ENCODE peak calls at places on chromosomes 3 and 15, in four cellular contexts. I is H1, J is IMR-90, Q is A549. P is an unnamed sample.

GRCh38 chr3:144529562-144529961 is 557.9 kb downstream of the DIPK2A start:
- DNase-seq in J (no peak), Q (no peak), I (no peak), P (no peak)

GRCh38 chr3:11288021-11288491 is 15.9 kb downstream of the ATG7 start:
- DNase-seq in J (peak), I (no peak), Q (no peak), P (no peak)

GRCh38 chr15:50828610-50829206 is 63.2 kb upstream of the SPPL2A start:
- DNase-seq in Q (peak), I (no peak), J (peak), P (no peak)

GRCh38 chr15:87033056-87033455 is 953.4 kb downstream of the AGBL1 start:
- DNase-seq in J (no peak), I (no peak), Q (no peak), P (no peak)

GRCh38 chr3:128482175-128482856 is 10.7 kb downstream of the GATA2 start:
- DNase-seq in I (no peak), J (peak), Q (no peak), P (peak)

GRCh38 chr15:80749589-80749988 is 29.6 kb upstream of the CEMIP start:
- DNase-seq in J (peak), I (no peak), Q (peak), P (no peak)

GRCh38 chr3:78154521-78155186 is 1114.8 kb downstream of the ROBO2 start:
- DNase-seq in I (no peak), Q (no peak), J (no peak), P (no peak)

GRCh38 chr15:45728641-45729040 is 93.8 kb downstream of the SQOR start:
- DNase-seq in Q (no peak), I (no peak), J (no peak), P (no peak)

GRCh38 chr15:93110502-93111040 is 21.6 kb upstream of the RGMA start:
- DNase-seq in J (no peak), I (no peak), Q (no peak), P (no peak)

GRCh38 chr15:98850991-98851776 is 156.4 kb downstream of the PGPEP1L start:
- DNase-seq in J (peak), I (peak), Q (peak), P (peak)

GRCh38 chr3:6088433-6088832 is 772.5 kb upstream of the GRM7 start:
- DNase-seq in J (no peak), Q (no peak), I (no peak), P (no peak)

GRCh38 chr3:18389108-18389733 is 35.9 kb downstream of the SATB1 start:
- DNase-seq in Q (no peak), I (no peak), J (peak), P (peak)

GRCh38 chr3:16837602-16838001 is 47.2 kb upstream of the PLCL2 start:
- DNase-seq in J (no peak), I (no peak), Q (no peak), P (no peak)

GRCh38 chr15:76366714-76367113 is 30.1 kb downstream of the ISL2 start:
- DNase-seq in J (no peak), I (no peak), Q (no peak), P (no peak)

GRCh38 chr15:31296304-31297220 is 30.1 kb upstream of the KLF13 start:
- DNase-seq in Q (peak), I (no peak), J (no peak), P (peak)

GRCh38 chr15:31306036-31306425 is 20.6 kb upstream of the KLF13 start:
- DNase-seq in Q (no peak), I (no peak), J (no peak), P (peak)

GRCh38 chr3:189985938-189986337 is 134.8 kb downstream of the P3H2 start:
- DNase-seq in I (no peak), Q (no peak), J (peak), P (no peak)

GRCh38 chr3:196991581-196992460 is 23.2 kb upstream of the PIGZ start:
- DNase-seq in J (no peak), Q (no peak), I (no peak), P (no peak)
- TF ChIP-seq RAD21 in J (no peak), Q (no peak), I (no peak), P (no peak)

DNA sequence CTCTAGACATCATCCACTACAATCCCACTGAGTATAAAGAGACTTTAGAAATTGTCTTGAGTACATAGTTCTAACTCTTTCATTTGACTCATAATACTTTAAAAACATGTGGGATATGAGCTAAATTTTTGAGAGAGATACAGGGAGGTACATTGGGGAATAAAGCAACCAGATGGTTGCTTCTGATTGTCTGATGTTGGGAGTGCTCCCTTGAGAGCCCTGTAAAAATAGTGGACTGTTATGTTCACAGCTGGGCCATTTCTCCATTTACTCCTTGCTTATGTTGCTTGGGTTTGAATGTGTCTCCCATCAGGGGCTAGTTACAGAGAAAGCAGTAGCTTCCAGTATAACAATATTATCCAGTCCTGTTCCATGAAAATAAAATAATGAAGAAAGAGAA is 175.9 kb downstream of the ALCAM start:
- DNase-seq in Q (no peak), I (no peak), J (no peak), P (no peak)
- TF ChIP-seq RAD21 in Q (no peak), I (no peak), J (no peak), P (no peak)

GRCh38 chr15:97759363-97759762 is 201.1 kb upstream of the ARRDC4 start:
- DNase-seq in J (no peak), I (no peak), Q (no peak), P (no peak)
- TF ChIP-seq RAD21 in J (no peak), I (no peak), Q (no peak), P (no peak)

DNA sequence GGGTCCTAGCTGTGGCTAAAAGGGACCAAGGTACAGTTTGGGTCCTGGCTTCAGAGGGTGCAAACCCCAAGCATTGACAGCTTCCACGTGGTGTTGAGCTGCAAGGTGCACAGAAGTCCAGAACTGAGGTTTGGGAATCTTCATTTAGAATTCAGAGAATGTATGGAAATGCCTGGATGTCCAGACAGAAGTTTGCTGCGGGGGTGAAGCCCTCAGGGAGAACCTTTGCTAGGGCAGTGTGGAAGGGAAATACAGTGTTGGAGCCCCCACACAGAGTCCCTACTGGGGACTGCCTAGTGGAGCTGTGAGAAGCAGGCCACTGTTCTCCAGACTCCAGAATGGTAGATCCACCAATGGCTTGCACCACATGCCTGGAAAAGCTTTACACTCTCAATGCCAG is 17.9 kb downstream of the RNF13 start:
- DNase-seq in Q (no peak), I (no peak), J (no peak), P (no peak)
- TF ChIP-seq RAD21 in Q (no peak), I (no peak), J (no peak), P (no peak)

GRCh38 chr3:146585156-146585555 is 20.0 kb downstream of the PLSCR5 start:
- DNase-seq in J (no peak), Q (no peak), I (no peak), P (no peak)
- TF ChIP-seq RAD21 in J (no peak), Q (no peak), I (no peak), P (no peak)

DNA sequence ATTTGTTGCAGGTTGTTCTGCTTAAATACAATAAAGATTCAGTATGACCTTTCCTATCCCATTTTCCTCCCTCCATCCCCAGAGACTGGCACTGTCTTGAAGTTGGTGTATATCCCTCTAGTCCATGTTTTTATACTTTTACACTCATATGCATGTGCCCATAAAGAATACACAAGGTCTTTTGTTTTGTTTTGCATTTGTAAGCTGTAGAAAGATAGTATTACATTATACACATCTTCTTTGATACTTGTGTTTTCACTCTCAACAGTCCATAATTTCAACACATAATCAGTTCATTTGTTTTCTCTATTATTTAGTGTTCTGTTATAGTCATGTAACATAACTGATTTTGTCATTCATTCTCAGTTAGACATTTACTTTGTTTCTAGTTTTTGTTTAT is 88.7 kb upstream of the AADACL2 start:
- DNase-seq in Q (no peak), J (no peak), I (no peak), P (no peak)
- TF ChIP-seq RAD21 in Q (no peak), J (no peak), I (no peak), P (no peak)